ENCODE peak calls at places on chromosome 2, in nine cellular contexts. Z is activated T-helper 9 cell treated with anti-CD3 and anti-CD28 coated beads, Interleukin-2, amount 50 U/mL, for 16 hours; S is AG09309; H is GDM1; Q is CMK; Y is RPMI8226; X is T-cell; L is stimulated activated CD4-positive, alpha-beta T cell treated with anti-CD3 and anti-CD28 coated beads, Interleukin-2, amount 100 ng/mL, for 48 hours; M is H7. I is an unnamed sample.

GRCh38 chr2:188028739-188029138 is 262.9 kb upstream of the GULP1 start:
- DNase-seq in Z (no peak), S (no peak), H (no peak), Q (no peak), Y (no peak), X (no peak), L (no peak), M (no peak), I (no peak)

GRCh38 chr2:207239222-207239674 is 73.5 kb upstream of the KLF7 start:
- DNase-seq in Z (no peak), S (peak), H (peak), Q (no peak), Y (no peak), X (no peak), L (no peak), M (no peak), I (peak)

GRCh38 chr2:48525269-48525943 is 4.5 kb upstream of the STON1 start:
- DNase-seq in Z (no peak), S (no peak), H (no peak), Q (no peak), Y (no peak), X (no peak), L (no peak), M (no peak), I (no peak)

GRCh38 chr2:174779361-174779928 is 15.2 kb upstream of the CHRNA1 start:
- DNase-seq in Z (no peak), S (no peak), H (no peak), Q (no peak), Y (no peak), X (no peak), L (no peak), M (no peak), I (no peak)

GRCh38 chr2:225948903-225949302 is 549.4 kb downstream of the NYAP2 start:
- DNase-seq in Z (no peak), S (no peak), H (no peak), Q (no peak), Y (no peak), X (no peak), L (no peak), M (peak), I (peak)

GRCh38 chr2:116737951-116738350 is 1076.5 kb upstream of the DDX18 start:
- DNase-seq in Z (no peak), S (no peak), H (no peak), Q (no peak), Y (no peak), X (no peak), L (no peak), M (no peak), I (no peak)

GRCh38 chr2:64769392-64770044 is 115.8 kb upstream of the SERTAD2 start:
- DNase-seq in Z (no peak), S (no peak), H (no peak), Q (no peak), Y (no peak), X (no peak), L (no peak), M (no peak), I (no peak)

GRCh38 chr2:196249860-196250259 is 78.5 kb upstream of the STK17B start:
- DNase-seq in Z (no peak), S (no peak), H (peak), Q (no peak), Y (peak), X (no peak), L (no peak), M (no peak), I (no peak)

GRCh38 chr2:86455181-86455580 is 14.0 kb downstream of the KDM3A start:
- DNase-seq in Z (no peak), S (no peak), H (no peak), Q (no peak), Y (no peak), X (no peak), L (no peak), M (no peak), I (no peak)

I was measured in aorta.